ENCODE peak calls at places on chromosomes 16 and 17, in ten cellular contexts. K is smooth muscle cell of the brain vasculature; G is AG10803; N is tibial nerve; U is non-pigmented ciliary epithelial cell; S is naive B cell; L is activated naive CD4-positive, alpha-beta T cell; R is stimulated activated CD4-positive, alpha-beta T cell treated with anti-CD3 and anti-CD28 coated beads, Interleukin-1b, Interleukin-23, amount 100 ng/mL, for 1 hour; M is hypothalamus; W is AG08395. V is an unnamed sample.

GRCh38 chr16:70676571-70677498 is 9.0 kb downstream of the MTSS2 start:
- DNase-seq in K (no peak), G (peak; percentile 64), N (no peak), U (no peak), S (no peak), L (no peak), R (no peak), M (no peak), W (no peak), V (no peak)

GRCh38 chr16:12426122-12426521 is 377.6 kb downstream of the CPPED1 start:
- DNase-seq in K (no peak), G (peak; percentile 50), N (no peak), U (peak; percentile 19), S (no peak), L (no peak), R (no peak), M (no peak), W (peak; percentile 61), V (no peak)

GRCh38 chr17:74734256-74734655 is 2.8 kb upstream of the RAB37 start:
- DNase-seq in K (no peak), G (no peak), N (no peak), U (no peak), S (no peak), L (no peak), R (no peak), M (no peak), W (no peak), V (no peak)

GRCh38 chr16:3998793-3999478 is 117.3 kb downstream of the ADCY9 start:
- DNase-seq in K (no peak), G (peak; percentile 68), N (peak; percentile 15), U (no peak), S (no peak), L (no peak), R (no peak), M (no peak), W (peak; percentile 49), V (no peak)

GRCh38 chr16:27270389-27270788 is 1.8 kb upstream of the NSMCE1 start:
- DNase-seq in K (no peak), G (no peak), N (no peak), U (no peak), S (no peak), L (no peak), R (no peak), M (no peak), W (no peak), V (no peak)

GRCh38 chr16:84700518-84701277 is 898 bp downstream of the USP10 start:
- DNase-seq in K (no peak), G (no peak), N (peak; percentile 21), U (no peak), S (peak; percentile 48), L (no peak), R (no peak), M (no peak), W (peak; percentile 10), V (no peak)

GRCh38 chr17:40025991-40026815 is 11.0 kb downstream of the CSF3 start:
- DNase-seq in K (no peak), G (no peak), N (no peak), U (no peak), S (no peak), L (peak; percentile 38), R (no peak), M (no peak), W (no peak), V (no peak)

GRCh38 chr17:46266656-46267544 is 28.0 kb upstream of the LRRC37A start:
- DNase-seq in K (peak; percentile 71), G (peak; percentile 89), N (peak; percentile 57), U (no peak), S (peak; percentile 78), L (peak; percentile 78), R (peak; percentile 75), M (peak; percentile 81), W (peak; percentile 93), V (peak; percentile 63)

GRCh38 chr17:1750628-1751027 is 8.0 kb downstream of the SERPINF2 start:
- DNase-seq in K (no peak), G (no peak), N (no peak), U (no peak), S (no peak), L (no peak), R (no peak), M (no peak), W (no peak), V (no peak)

GRCh38 chr16:12573730-12574383 is 229.8 kb downstream of the CPPED1 start:
- DNase-seq in K (peak; percentile 20), G (peak; percentile 35), N (no peak), U (no peak), S (no peak), L (peak; percentile 30), R (peak; percentile 66), M (no peak), W (peak; percentile 59), V (no peak)